ENCODE peak calls at places on chromosomes 3 and 15, in seven cellular contexts. One of them, this sample, is unnamed. For H3K4me1, the result is how much of the 10 kb centered on the place peaks cover.

GRCh38 chr15:75565062-75565970 is 13.8 kb downstream of the PTPN9 start:
- DNase-seq in IMR-90: peak
- DNase-seq in CD8-positive, alpha-beta memory T cell: no peak
- DNase-seq in CD4-positive, alpha-beta memory T cell: no peak
- DNase-seq in cardiac muscle cell: no peak
- DNase-seq in thoracic aorta: no peak
- DNase-seq in PC-9: no peak
- DNase-seq in this sample: no peak

GRCh38 chr15:96340611-96341464 is 10.3 kb downstream of the NR2F2 start:
- DNase-seq in IMR-90: peak
- DNase-seq in CD8-positive, alpha-beta memory T cell: no peak
- DNase-seq in CD4-positive, alpha-beta memory T cell: no peak
- DNase-seq in cardiac muscle cell: peak
- DNase-seq in thoracic aorta: no peak
- DNase-seq in PC-9: no peak
- DNase-seq in this sample: no peak

GRCh38 chr15:89105147-89105546 is 16.9 kb downstream of the ABHD2 start:
- DNase-seq in IMR-90: peak
- DNase-seq in CD8-positive, alpha-beta memory T cell: no peak
- DNase-seq in CD4-positive, alpha-beta memory T cell: no peak
- DNase-seq in cardiac muscle cell: no peak
- DNase-seq in thoracic aorta: no peak
- DNase-seq in PC-9: peak
- DNase-seq in this sample: no peak

GRCh38 chr3:82654708-82655107 is 893.3 kb upstream of the GBE1 start:
- DNase-seq in IMR-90: no peak
- DNase-seq in CD8-positive, alpha-beta memory T cell: no peak
- DNase-seq in CD4-positive, alpha-beta memory T cell: no peak
- DNase-seq in cardiac muscle cell: peak
- DNase-seq in thoracic aorta: no peak
- DNase-seq in PC-9: no peak
- DNase-seq in this sample: no peak

GRCh38 chr3:167114619-167115018 is 265.5 kb downstream of the ZBBX start:
- DNase-seq in IMR-90: no peak
- DNase-seq in CD8-positive, alpha-beta memory T cell: no peak
- DNase-seq in CD4-positive, alpha-beta memory T cell: no peak
- DNase-seq in cardiac muscle cell: no peak
- DNase-seq in thoracic aorta: no peak
- DNase-seq in PC-9: no peak
- DNase-seq in this sample: no peak

GRCh38 chr3:38916706-38917105 is 100.7 kb upstream of the SCN10A start:
- DNase-seq in IMR-90: peak
- DNase-seq in CD8-positive, alpha-beta memory T cell: no peak
- DNase-seq in CD4-positive, alpha-beta memory T cell: no peak
- DNase-seq in cardiac muscle cell: no peak
- DNase-seq in thoracic aorta: no peak
- DNase-seq in PC-9: no peak
- DNase-seq in this sample: no peak

GRCh38 chr15:77702211-77702957 is 69.7 kb upstream of the LINGO1 start:
- DNase-seq in IMR-90: peak
- DNase-seq in CD8-positive, alpha-beta memory T cell: no peak
- DNase-seq in CD4-positive, alpha-beta memory T cell: no peak
- DNase-seq in cardiac muscle cell: peak
- DNase-seq in thoracic aorta: no peak
- DNase-seq in PC-9: no peak
- DNase-seq in this sample: no peak

GRCh38 chr3:15256861-15257341 is 50.9 kb downstream of the CAPN7 start:
- DNase-seq in IMR-90: no peak
- DNase-seq in CD8-positive, alpha-beta memory T cell: no peak
- DNase-seq in CD4-positive, alpha-beta memory T cell: no peak
- DNase-seq in cardiac muscle cell: peak
- DNase-seq in thoracic aorta: no peak
- DNase-seq in PC-9: no peak
- DNase-seq in this sample: no peak

GRCh38 chr3:100073555-100074307 is 40.6 kb downstream of the FILIP1L start:
- DNase-seq in IMR-90: peak
- DNase-seq in CD8-positive, alpha-beta memory T cell: peak
- DNase-seq in CD4-positive, alpha-beta memory T cell: peak
- DNase-seq in cardiac muscle cell: peak
- DNase-seq in thoracic aorta: no peak
- DNase-seq in PC-9: no peak
- DNase-seq in this sample: no peak

GRCh38 chr15:29312387-29312786 is 42.8 kb upstream of the NSMCE3 start:
- DNase-seq in IMR-90: peak
- DNase-seq in CD8-positive, alpha-beta memory T cell: no peak
- DNase-seq in CD4-positive, alpha-beta memory T cell: no peak
- DNase-seq in cardiac muscle cell: no peak
- DNase-seq in thoracic aorta: no peak
- DNase-seq in PC-9: no peak
- DNase-seq in this sample: no peak

GRCh38 chr15:27223166-27223565 is 252.2 kb downstream of the GABRG3 start:
- DNase-seq in IMR-90: no peak
- DNase-seq in CD8-positive, alpha-beta memory T cell: no peak
- DNase-seq in CD4-positive, alpha-beta memory T cell: no peak
- DNase-seq in cardiac muscle cell: no peak
- DNase-seq in thoracic aorta: no peak
- DNase-seq in PC-9: no peak
- DNase-seq in this sample: no peak
- H3K27ac ChIP-seq in IMR-90: no peak
- H3K27ac ChIP-seq in CD8-positive, alpha-beta memory T cell: no peak
- H3K27ac ChIP-seq in CD4-positive, alpha-beta memory T cell: no peak
- H3K27ac ChIP-seq in cardiac muscle cell: no peak
- H3K27ac ChIP-seq in thoracic aorta: no peak
- H3K27ac ChIP-seq in PC-9: no peak
- H3K27ac ChIP-seq in this sample: no peak

DNA sequence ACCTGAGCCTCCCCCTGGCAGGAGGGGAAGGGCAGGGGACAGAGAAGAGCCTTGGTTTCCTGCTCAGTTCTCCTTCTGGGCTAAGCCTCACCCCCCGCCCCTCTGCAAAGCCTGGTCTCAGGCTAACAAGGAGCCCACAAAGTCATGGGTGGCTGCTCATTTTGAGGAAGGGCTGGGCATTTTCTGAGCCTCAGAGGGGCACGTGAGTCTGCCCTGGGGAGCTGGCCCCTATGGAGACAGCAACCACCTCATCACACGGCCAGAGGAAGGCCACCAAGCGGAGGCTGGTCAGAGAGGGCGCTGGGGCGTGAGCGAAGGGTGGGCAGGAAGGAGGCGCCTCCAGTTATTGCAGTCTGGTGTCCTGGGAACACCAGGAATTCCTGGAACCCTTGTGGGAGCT is 18.7 kb downstream of the ABTB1 start:
- DNase-seq in IMR-90: no peak
- DNase-seq in CD8-positive, alpha-beta memory T cell: no peak
- DNase-seq in CD4-positive, alpha-beta memory T cell: no peak
- DNase-seq in cardiac muscle cell: no peak
- DNase-seq in thoracic aorta: no peak
- DNase-seq in PC-9: no peak
- DNase-seq in this sample: no peak
- H3K4me1 ChIP-seq in IMR-90: under half
- H3K4me1 ChIP-seq in CD8-positive, alpha-beta memory T cell: under half
- H3K4me1 ChIP-seq in CD4-positive, alpha-beta memory T cell: under half
- H3K4me1 ChIP-seq in cardiac muscle cell: under half
- H3K4me1 ChIP-seq in thoracic aorta: under half
- H3K4me1 ChIP-seq in PC-9: under half
- H3K4me1 ChIP-seq in this sample: under half

GRCh38 chr3:66488492-66488891 is 12.3 kb downstream of the LRIG1 start:
- DNase-seq in IMR-90: no peak
- DNase-seq in CD8-positive, alpha-beta memory T cell: no peak
- DNase-seq in CD4-positive, alpha-beta memory T cell: no peak
- DNase-seq in cardiac muscle cell: no peak
- DNase-seq in thoracic aorta: no peak
- DNase-seq in PC-9: no peak
- DNase-seq in this sample: no peak

GRCh38 chr3:66490984-66491383 is 9.8 kb downstream of the LRIG1 start:
- DNase-seq in IMR-90: peak
- DNase-seq in CD8-positive, alpha-beta memory T cell: no peak
- DNase-seq in CD4-positive, alpha-beta memory T cell: no peak
- DNase-seq in cardiac muscle cell: no peak
- DNase-seq in thoracic aorta: no peak
- DNase-seq in PC-9: no peak
- DNase-seq in this sample: no peak

GRCh38 chr3:66490214-66490613 is 10.6 kb downstream of the LRIG1 start:
- DNase-seq in IMR-90: peak
- DNase-seq in CD8-positive, alpha-beta memory T cell: no peak
- DNase-seq in CD4-positive, alpha-beta memory T cell: peak
- DNase-seq in cardiac muscle cell: no peak
- DNase-seq in thoracic aorta: no peak
- DNase-seq in PC-9: no peak
- DNase-seq in this sample: no peak

GRCh38 chr3:66489115-66489514 is 11.7 kb downstream of the LRIG1 start:
- DNase-seq in IMR-90: no peak
- DNase-seq in CD8-positive, alpha-beta memory T cell: no peak
- DNase-seq in CD4-positive, alpha-beta memory T cell: no peak
- DNase-seq in cardiac muscle cell: no peak
- DNase-seq in thoracic aorta: no peak
- DNase-seq in PC-9: no peak
- DNase-seq in this sample: no peak

GRCh38 chr3:66489577-66489976 is 11.2 kb downstream of the LRIG1 start:
- DNase-seq in IMR-90: no peak
- DNase-seq in CD8-positive, alpha-beta memory T cell: no peak
- DNase-seq in CD4-positive, alpha-beta memory T cell: no peak
- DNase-seq in cardiac muscle cell: no peak
- DNase-seq in thoracic aorta: no peak
- DNase-seq in PC-9: no peak
- DNase-seq in this sample: no peak
- H3K27ac ChIP-seq in IMR-90: peak
- H3K27ac ChIP-seq in CD8-positive, alpha-beta memory T cell: no peak
- H3K27ac ChIP-seq in CD4-positive, alpha-beta memory T cell: peak
- H3K27ac ChIP-seq in cardiac muscle cell: no peak
- H3K27ac ChIP-seq in thoracic aorta: peak
- H3K27ac ChIP-seq in PC-9: no peak
- H3K27ac ChIP-seq in this sample: no peak

GRCh38 chr15:51841401-51842040 is 12.1 kb downstream of the TMOD3 start:
- DNase-seq in IMR-90: no peak
- DNase-seq in CD8-positive, alpha-beta memory T cell: no peak
- DNase-seq in CD4-positive, alpha-beta memory T cell: no peak
- DNase-seq in cardiac muscle cell: no peak
- DNase-seq in thoracic aorta: no peak
- DNase-seq in PC-9: no peak
- DNase-seq in this sample: no peak
- H3K4me1 ChIP-seq in IMR-90: under half
- H3K4me1 ChIP-seq in CD8-positive, alpha-beta memory T cell: half or more
- H3K4me1 ChIP-seq in CD4-positive, alpha-beta memory T cell: half or more
- H3K4me1 ChIP-seq in cardiac muscle cell: under half
- H3K4me1 ChIP-seq in thoracic aorta: half or more
- H3K4me1 ChIP-seq in PC-9: half or more
- H3K4me1 ChIP-seq in this sample: half or more

DNA sequence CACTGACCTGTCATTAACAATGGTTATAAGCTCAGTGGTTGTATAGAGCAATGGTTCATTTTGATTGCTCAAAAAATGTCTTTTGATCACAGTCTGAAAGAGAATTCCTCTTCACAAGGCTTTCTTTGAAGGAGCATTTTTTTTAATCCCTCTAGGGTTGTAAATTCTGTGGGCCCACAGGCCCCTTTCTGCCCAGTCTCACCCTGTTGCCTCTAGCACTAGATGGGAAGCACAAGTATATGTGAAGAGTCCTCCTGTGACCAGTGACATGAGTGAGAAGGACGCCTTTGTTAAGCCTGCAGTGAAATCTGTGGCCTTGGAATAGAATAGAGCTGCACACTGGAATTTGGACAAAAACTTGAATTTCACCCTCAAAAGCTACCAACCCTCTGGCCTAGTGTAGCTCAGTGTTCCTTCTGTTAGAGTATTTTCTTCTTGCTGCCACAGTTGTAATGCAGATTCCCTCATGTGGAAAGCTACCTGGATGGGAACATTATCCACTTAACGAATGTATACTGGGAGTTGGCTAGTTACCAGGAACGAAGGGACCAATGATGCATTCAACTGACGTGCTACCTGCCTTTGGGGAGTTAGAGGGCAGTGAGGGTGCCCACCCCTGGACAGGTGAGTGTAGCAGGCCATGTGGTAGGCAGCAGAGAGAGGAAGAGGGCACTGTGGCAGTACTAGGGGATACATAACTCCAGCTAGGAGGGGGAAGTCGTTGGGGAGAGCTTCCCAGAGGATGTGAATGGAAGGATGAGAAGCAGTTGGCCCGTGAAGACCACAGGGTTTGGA is 28.3 kb upstream of the RYR3 start:
- DNase-seq in IMR-90: no peak
- DNase-seq in CD8-positive, alpha-beta memory T cell: no peak
- DNase-seq in CD4-positive, alpha-beta memory T cell: no peak
- DNase-seq in cardiac muscle cell: no peak
- DNase-seq in thoracic aorta: no peak
- DNase-seq in PC-9: no peak
- DNase-seq in this sample: no peak
- H3K27ac ChIP-seq in IMR-90: no peak
- H3K27ac ChIP-seq in CD8-positive, alpha-beta memory T cell: no peak
- H3K27ac ChIP-seq in CD4-positive, alpha-beta memory T cell: no peak
- H3K27ac ChIP-seq in cardiac muscle cell: no peak
- H3K27ac ChIP-seq in thoracic aorta: no peak
- H3K27ac ChIP-seq in PC-9: no peak
- H3K27ac ChIP-seq in this sample: no peak

GRCh38 chr15:64105113-64105704 is 9.4 kb downstream of the SNX1 start:
- DNase-seq in IMR-90: peak
- DNase-seq in CD8-positive, alpha-beta memory T cell: no peak
- DNase-seq in CD4-positive, alpha-beta memory T cell: no peak
- DNase-seq in cardiac muscle cell: no peak
- DNase-seq in thoracic aorta: no peak
- DNase-seq in PC-9: no peak
- DNase-seq in this sample: no peak

GRCh38 chr15:64102497-64102896 is 6.7 kb downstream of the SNX1 start:
- DNase-seq in IMR-90: no peak
- DNase-seq in CD8-positive, alpha-beta memory T cell: no peak
- DNase-seq in CD4-positive, alpha-beta memory T cell: no peak
- DNase-seq in cardiac muscle cell: no peak
- DNase-seq in thoracic aorta: no peak
- DNase-seq in PC-9: no peak
- DNase-seq in this sample: no peak

GRCh38 chr15:64110945-64111678 is 15.3 kb downstream of the SNX1 start:
- DNase-seq in IMR-90: no peak
- DNase-seq in CD8-positive, alpha-beta memory T cell: no peak
- DNase-seq in CD4-positive, alpha-beta memory T cell: peak
- DNase-seq in cardiac muscle cell: no peak
- DNase-seq in thoracic aorta: no peak
- DNase-seq in PC-9: no peak
- DNase-seq in this sample: no peak

GRCh38 chr15:64111679-64112050 is 15.9 kb downstream of the SNX1 start:
- DNase-seq in IMR-90: no peak
- DNase-seq in CD8-positive, alpha-beta memory T cell: no peak
- DNase-seq in CD4-positive, alpha-beta memory T cell: no peak
- DNase-seq in cardiac muscle cell: no peak
- DNase-seq in thoracic aorta: no peak
- DNase-seq in PC-9: no peak
- DNase-seq in this sample: no peak

GRCh38 chr15:64107337-64107736 is 11.6 kb downstream of the SNX1 start:
- DNase-seq in IMR-90: no peak
- DNase-seq in CD8-positive, alpha-beta memory T cell: no peak
- DNase-seq in CD4-positive, alpha-beta memory T cell: no peak
- DNase-seq in cardiac muscle cell: no peak
- DNase-seq in thoracic aorta: no peak
- DNase-seq in PC-9: no peak
- DNase-seq in this sample: no peak
- H3K4me1 ChIP-seq in IMR-90: under half
- H3K4me1 ChIP-seq in CD8-positive, alpha-beta memory T cell: under half
- H3K4me1 ChIP-seq in CD4-positive, alpha-beta memory T cell: under half
- H3K4me1 ChIP-seq in cardiac muscle cell: under half
- H3K4me1 ChIP-seq in thoracic aorta: under half
- H3K4me1 ChIP-seq in PC-9: under half
- H3K4me1 ChIP-seq in this sample: under half

GRCh38 chr3:111311709-111312235 is 230.2 kb upstream of the CD96 start:
- DNase-seq in IMR-90: peak
- DNase-seq in CD8-positive, alpha-beta memory T cell: no peak
- DNase-seq in CD4-positive, alpha-beta memory T cell: peak
- DNase-seq in cardiac muscle cell: no peak
- DNase-seq in thoracic aorta: no peak
- DNase-seq in PC-9: no peak
- DNase-seq in this sample: no peak
- H3K27ac ChIP-seq in IMR-90: no peak
- H3K27ac ChIP-seq in CD8-positive, alpha-beta memory T cell: no peak
- H3K27ac ChIP-seq in CD4-positive, alpha-beta memory T cell: peak
- H3K27ac ChIP-seq in cardiac muscle cell: no peak
- H3K27ac ChIP-seq in thoracic aorta: no peak
- H3K27ac ChIP-seq in PC-9: no peak
- H3K27ac ChIP-seq in this sample: no peak

GRCh38 chr15:48832648-48833047 is 21.8 kb upstream of the CEP152 start:
- DNase-seq in IMR-90: no peak
- DNase-seq in CD8-positive, alpha-beta memory T cell: no peak
- DNase-seq in CD4-positive, alpha-beta memory T cell: no peak
- DNase-seq in cardiac muscle cell: no peak
- DNase-seq in thoracic aorta: no peak
- DNase-seq in PC-9: no peak
- DNase-seq in this sample: no peak
- H3K4me1 ChIP-seq in IMR-90: under half
- H3K4me1 ChIP-seq in CD8-positive, alpha-beta memory T cell: under half
- H3K4me1 ChIP-seq in CD4-positive, alpha-beta memory T cell: under half
- H3K4me1 ChIP-seq in cardiac muscle cell: under half
- H3K4me1 ChIP-seq in thoracic aorta: under half
- H3K4me1 ChIP-seq in PC-9: under half
- H3K4me1 ChIP-seq in this sample: under half

This sample was measured in tibial nerve.